ENCODE peak calls at places on chromosome 6, in four cellular contexts. A, Y, G and I are unnamed samples.

GRCh38 chr6:33987531-33988021 is 158.3 kb downstream of the GRM4 start:
- DNase-seq in Y (no peak), A (peak), G (peak), I (no peak)

GRCh38 chr6:86306210-86306609 is 631.1 kb upstream of the HTR1E start:
- DNase-seq in G (no peak), Y (no peak), A (no peak), I (no peak)

GRCh38 chr6:104987218-104987617 is 30.3 kb downstream of the LIN28B start:
- DNase-seq in G (no peak), A (no peak), Y (no peak), I (no peak)

GRCh38 chr6:6604566-6604965 is 16.0 kb downstream of the LY86 start:
- DNase-seq in A (no peak), G (no peak), Y (no peak), I (no peak)

GRCh38 chr6:83430606-83431544 is at the start of gene ME1:
- DNase-seq in G (peak), A (peak), Y (peak), I (peak)

GRCh38 chr6:14922706-14923105 is 323.2 kb upstream of the JARID2 start:
- DNase-seq in G (no peak), Y (no peak), A (no peak), I (no peak)

GRCh38 chr6:19210849-19211590 is 626.1 kb upstream of the ID4 start:
- DNase-seq in G (no peak), A (peak), Y (peak), I (no peak)

GRCh38 chr6:6825986-6826901 is 237.7 kb downstream of the LY86 start:
- DNase-seq in G (peak), Y (peak), A (peak), I (no peak)

GRCh38 chr6:15441215-15441868 is 195.5 kb downstream of the JARID2 start:
- DNase-seq in A (no peak), Y (peak), G (peak), I (no peak)

GRCh38 chr6:37547564-37548061 is 47.9 kb upstream of the CCDC167 start:
- DNase-seq in G (no peak), A (no peak), Y (no peak), I (no peak)

GRCh38 chr6:6386010-6386409 is 65.5 kb upstream of the F13A1 start:
- DNase-seq in A (no peak), G (no peak), Y (peak), I (no peak)

GRCh38 chr6:135083992-135084915 is 29.6 kb upstream of the HBS1L start:
- DNase-seq in A (no peak), G (no peak), Y (no peak), I (no peak)

DNA sequence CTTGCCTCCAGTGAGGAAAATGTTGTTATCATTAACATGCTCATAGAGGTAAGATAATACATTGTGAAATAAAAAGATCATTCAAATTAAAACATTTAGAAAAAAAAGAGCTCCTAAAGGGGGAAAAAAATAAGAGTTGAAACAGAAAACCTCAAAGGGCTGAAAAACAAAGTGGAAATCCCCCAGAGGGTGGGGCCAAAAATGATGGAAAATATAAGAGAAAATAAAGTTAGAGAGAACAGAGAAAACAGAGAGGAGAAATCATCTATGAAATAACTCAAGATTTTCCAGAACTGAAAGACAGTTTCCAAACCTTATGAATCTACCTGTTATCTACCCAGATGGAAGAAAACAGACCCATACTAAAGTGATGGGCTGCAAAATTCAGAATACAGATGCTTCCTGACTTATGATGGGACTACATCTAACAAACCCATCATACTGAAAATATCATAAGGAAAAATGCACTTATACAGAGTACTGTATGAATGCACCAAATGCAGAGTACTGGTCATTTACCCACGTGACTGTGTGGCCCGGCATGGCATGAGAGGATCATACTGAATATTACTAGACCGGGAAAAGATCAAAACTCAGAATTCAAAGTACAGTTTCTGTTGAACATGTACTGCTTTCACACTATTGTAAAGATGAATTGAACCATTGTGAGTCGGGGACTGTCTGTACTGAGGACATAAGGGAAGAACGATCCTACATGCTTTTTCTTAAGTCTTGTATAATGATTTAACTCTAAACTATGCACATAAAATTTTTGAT is 4.0 kb downstream of the ZBTB24 start:
- DNase-seq in G (no peak), Y (no peak), A (no peak), I (no peak)
- H3K27ac ChIP-seq in G (no peak), Y (no peak), A (no peak), I (no peak)

GRCh38 chr6:108588586-108588985 is 27.9 kb downstream of the FOXO3 start:
- DNase-seq in Y (no peak), A (no peak), G (no peak), I (no peak)

GRCh38 chr6:108594640-108595039 is 33.9 kb downstream of the FOXO3 start:
- DNase-seq in Y (peak), A (no peak), G (no peak), I (no peak)

GRCh38 chr6:108592371-108593337 is 31.9 kb downstream of the FOXO3 start:
- DNase-seq in Y (no peak), G (peak), A (no peak), I (no peak)

GRCh38 chr6:108589244-108589730 is 28.6 kb downstream of the FOXO3 start:
- DNase-seq in Y (peak), G (peak), A (peak), I (peak)

DNA sequence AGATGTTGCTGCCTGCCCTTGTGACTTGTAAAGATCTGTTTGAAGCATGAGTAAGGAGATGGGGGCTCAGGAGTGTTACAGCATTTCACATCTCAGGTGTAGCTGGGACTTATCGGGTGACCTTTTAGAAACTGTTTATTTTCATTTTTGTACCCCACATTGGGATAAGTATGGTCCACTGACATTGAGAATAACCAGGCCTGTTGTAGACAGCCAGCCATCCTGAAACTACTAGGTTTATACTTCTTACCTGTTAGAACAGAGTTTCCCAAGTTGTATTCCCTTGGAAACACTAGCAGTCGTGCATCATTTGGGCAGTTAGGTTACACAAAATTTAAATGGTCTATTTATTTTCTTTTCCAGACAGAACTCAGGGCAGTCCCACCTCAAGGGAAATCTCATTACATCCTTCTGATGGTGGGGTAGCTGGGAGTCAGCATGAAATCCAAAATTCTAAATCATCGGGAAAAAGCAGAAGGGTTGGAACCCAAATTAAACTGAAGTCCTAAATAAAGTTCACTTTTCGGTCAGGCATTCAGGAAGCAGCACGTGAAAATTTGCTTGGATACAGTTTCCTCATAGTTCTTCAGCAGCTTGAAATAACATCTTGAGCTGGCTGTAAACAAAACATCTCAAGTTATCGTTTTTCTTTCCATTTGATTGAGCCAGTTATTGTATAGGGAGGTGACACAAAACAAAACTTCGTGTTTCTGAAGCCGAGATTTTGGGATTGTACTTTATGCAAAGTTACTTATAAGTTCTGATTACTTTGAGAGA is 30.5 kb downstream of the FOXO3 start:
- DNase-seq in Y (no peak), A (no peak), G (no peak), I (no peak)
- H3K27ac ChIP-seq in Y (peak), A (peak), G (peak), I (peak)

DNA sequence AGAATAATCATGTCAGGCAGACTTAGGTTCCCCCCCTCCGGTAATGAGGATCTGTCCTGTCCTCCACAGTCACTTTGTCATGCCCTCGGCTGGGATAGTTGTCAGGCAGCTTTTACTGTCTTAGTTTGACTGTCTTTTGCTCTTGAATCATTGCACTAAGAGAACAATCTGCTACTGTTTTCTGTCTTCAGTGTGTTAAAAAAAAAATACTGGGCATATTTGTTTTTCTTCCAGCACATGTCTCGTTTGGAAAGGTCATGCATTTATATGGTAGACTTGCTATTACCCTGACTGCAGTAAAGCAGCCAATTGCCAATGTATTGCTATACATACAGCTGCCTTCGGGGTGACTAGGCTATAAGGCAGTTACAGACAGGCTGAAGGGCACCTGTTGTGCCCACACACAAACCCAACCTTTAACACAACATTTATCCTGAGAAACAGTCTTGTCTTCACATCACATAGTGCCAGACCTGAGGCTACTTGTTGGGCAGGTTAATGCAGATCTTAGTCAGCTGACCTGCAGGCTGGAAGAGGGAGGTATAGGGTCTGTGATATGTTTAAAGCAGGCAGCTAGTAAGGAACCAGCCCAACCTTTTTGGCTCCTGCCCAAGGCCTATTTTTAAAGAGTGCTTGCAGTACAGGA is 26.7 kb downstream of the ARFGEF3 start:
- DNase-seq in G (no peak), A (no peak), Y (no peak), I (peak)
- H3K27ac ChIP-seq in G (no peak), A (no peak), Y (no peak), I (peak)

GRCh38 chr6:157767071-157767750 is 55.8 kb upstream of the SNX9 start:
- DNase-seq in G (no peak), Y (no peak), A (no peak), I (no peak)

GRCh38 chr6:157768863-157769551 is 54.0 kb upstream of the SNX9 start:
- DNase-seq in Y (no peak), A (no peak), G (no peak), I (no peak)

GRCh38 chr6:157769776-157770430 is 53.1 kb upstream of the SNX9 start:
- DNase-seq in Y (no peak), G (no peak), A (no peak), I (no peak)

GRCh38 chr6:157767757-157768156 is 55.3 kb upstream of the SNX9 start:
- DNase-seq in Y (no peak), A (no peak), G (no peak), I (no peak)

DNA sequence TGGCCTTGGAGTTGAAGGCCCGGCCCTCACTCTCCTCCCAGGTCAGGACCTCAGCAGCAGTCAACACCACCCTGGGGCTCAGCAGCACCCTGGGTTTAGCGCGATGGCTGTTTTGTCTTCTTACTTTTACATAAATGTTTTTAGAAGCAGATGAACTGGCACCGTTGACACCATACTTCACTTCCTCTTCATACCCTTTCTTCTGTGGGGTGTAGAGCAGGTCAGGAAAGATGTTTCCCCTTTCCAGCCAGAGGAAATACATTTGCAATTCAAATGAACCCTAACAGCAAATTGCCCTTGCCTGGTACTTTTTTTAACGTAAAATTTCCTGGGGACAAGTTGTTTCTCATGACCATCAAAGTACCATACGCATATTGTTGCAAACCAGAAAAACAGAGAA is 54.7 kb upstream of the SNX9 start:
- DNase-seq in G (no peak), Y (no peak), A (no peak), I (no peak)
- H3K27ac ChIP-seq in G (peak), Y (no peak), A (peak), I (no peak)

GRCh38 chr6:163164175-163164900 is 250.2 kb upstream of the QKI start:
- DNase-seq in A (no peak), Y (no peak), G (no peak), I (no peak)

GRCh38 chr6:163162874-163163213 is 251.7 kb upstream of the QKI start:
- DNase-seq in G (no peak), A (no peak), Y (no peak), I (no peak)

GRCh38 chr6:163165155-163165910 is 249.2 kb upstream of the QKI start:
- DNase-seq in G (no peak), A (no peak), Y (no peak), I (no peak)

GRCh38 chr6:163169521-163169920 is 245.0 kb upstream of the QKI start:
- DNase-seq in A (no peak), G (no peak), Y (no peak), I (no peak)

DNA sequence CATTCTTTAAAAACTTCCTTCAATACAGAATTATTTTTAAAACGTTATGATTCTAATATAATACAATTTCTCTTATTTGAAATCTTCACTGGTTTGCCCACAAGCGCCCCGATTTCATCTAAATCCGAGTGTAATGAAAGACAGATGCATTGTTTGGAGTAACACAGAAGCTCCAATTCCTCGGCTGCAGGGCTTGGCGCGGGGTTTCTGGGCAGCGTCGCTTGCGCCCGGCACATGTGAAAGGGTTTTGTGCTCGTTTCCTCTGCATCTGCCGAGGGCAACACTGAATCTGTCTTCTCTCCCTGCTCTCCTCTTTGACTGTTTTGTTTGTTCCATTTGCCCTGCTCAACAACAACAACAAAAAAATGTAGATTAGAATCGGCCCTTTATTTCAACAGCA is 248.6 kb upstream of the QKI start:
- DNase-seq in A (no peak), Y (no peak), G (no peak), I (no peak)
- H3K27ac ChIP-seq in A (no peak), Y (no peak), G (no peak), I (peak)

DNA sequence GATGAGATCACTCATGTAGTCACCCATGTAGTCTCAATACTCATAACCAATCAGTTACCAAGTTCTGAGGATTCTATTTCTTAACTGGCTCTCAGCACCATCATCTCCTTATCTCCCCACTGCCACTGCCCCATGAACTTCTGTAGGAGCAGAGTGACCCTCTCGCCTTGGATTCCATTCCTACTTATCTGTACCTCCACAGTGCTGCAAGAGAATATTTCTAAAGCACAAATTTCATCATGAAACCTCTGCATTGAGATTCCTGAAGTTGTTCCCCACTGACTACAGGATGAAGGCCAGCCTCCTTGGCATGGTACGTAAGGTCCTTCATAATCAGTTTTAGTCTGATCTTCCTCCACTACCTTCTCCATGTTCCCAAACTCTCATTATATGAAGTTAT is 34.8 kb downstream of the BACH2 start:
- DNase-seq in Y (no peak), G (no peak), A (no peak), I (no peak)
- H3K27ac ChIP-seq in Y (no peak), G (no peak), A (no peak), I (no peak)